ENCODE peak calls at places on chromosomes 16 and 17, in four cellular contexts. Z is hepatic stellate cell, C is left ventricle myocardium inferior, Y is retina. Q is an unnamed sample.

GRCh38 chr17:6542577-6542976 is 13.8 kb downstream of the PITPNM3 start:
- DNase-seq in Z (no peak), C (no peak), Y (no peak), Q (no peak)

GRCh38 chr16:49271363-49271762 is 10.3 kb downstream of the CBLN1 start:
- DNase-seq in Z (no peak), C (no peak), Y (no peak), Q (no peak)

GRCh38 chr17:56319531-56319930 is 166.3 kb downstream of the ANKFN1 start:
- DNase-seq in Z (peak; percentile 8), C (no peak), Y (no peak), Q (no peak)

GRCh38 chr17:50139950-50140885 is 10.3 kb upstream of the SAMD14 start:
- DNase-seq in Z (peak; percentile 92), C (peak; percentile 81), Y (peak; percentile 86), Q (peak; percentile 81)

GRCh38 chr17:68749742-68750562 is 148.8 kb upstream of the FAM20A start:
- DNase-seq in Z (no peak), C (no peak), Y (no peak), Q (no peak)

GRCh38 chr17:42424991-42425610 is 2.0 kb upstream of the CAVIN1 start:
- DNase-seq in Z (no peak), C (no peak), Y (no peak), Q (no peak)

GRCh38 chr17:63611354-63611753 is 10.7 kb downstream of the TACO1 start:
- DNase-seq in Z (no peak), C (no peak), Y (no peak), Q (no peak)

GRCh38 chr17:1942066-1942365 is 83.1 kb downstream of the RTN4RL1 start:
- DNase-seq in Z (no peak), C (no peak), Y (no peak), Q (no peak)

GRCh38 chr17:31535581-31535981 is 144.1 kb downstream of the RAB11FIP4 start:
- DNase-seq in Z (no peak), C (no peak), Y (no peak), Q (no peak)

GRCh38 chr16:9970796-9971195 is 211.4 kb downstream of the GRIN2A start:
- DNase-seq in Z (no peak), C (no peak), Y (no peak), Q (no peak)

Q was measured in stomach.